ENCODE peak calls at places on chromosomes 4 and X, in nine cellular contexts. J is LNCaP clone FGC, X is left ventricle myocardium inferior, L is AG04450, P is fibroblast of mammary gland, K is bronchial epithelial cell, A is transverse colon, Y is upper lobe of right lung, B is endodermal cell. C is an unnamed sample.
A peak's percentile ranks its signal among the peaks of the same experiment; 100 is the strongest.

GRCh38 chr4:40194602-40195161 is 2.1 kb upstream of the RHOH start:
- DNase-seq in J (no peak), X (no peak), L (peak; percentile 16), P (no peak), K (no peak), A (peak; percentile 46), Y (no peak), B (no peak), C (no peak)

GRCh38 chr4:68718447-68719074 is 48.1 kb upstream of the UGT2B15 start:
- DNase-seq in J (no peak), X (no peak), L (no peak), P (no peak), K (no peak), A (no peak), Y (no peak), B (no peak), C (no peak)

GRCh38 chr4:11632488-11632887 is 203.8 kb upstream of the HS3ST1 start:
- DNase-seq in J (no peak), X (no peak), L (no peak), P (peak; percentile 19), K (peak; percentile 99), A (no peak), Y (no peak), B (no peak), C (peak; percentile 66)

GRCh38 chr4:185305979-185306442 is 89.7 kb downstream of the LRP2BP start:
- DNase-seq in J (no peak), X (no peak), L (peak; percentile 76), P (peak; percentile 93), K (peak; percentile 98), A (no peak), Y (no peak), B (peak; percentile 72), C (peak; percentile 41)

GRCh38 chrX:30653415-30654131 is at the start of gene GK:
- DNase-seq in J (no peak), X (peak; percentile 15), L (no peak), P (no peak), K (no peak), A (peak; percentile 19), Y (no peak), B (peak; percentile 54), C (peak; percentile 36)

GRCh38 chr4:173527103-173527876 is 2.7 kb downstream of the HAND2 start:
- DNase-seq in J (no peak), X (no peak), L (no peak), P (peak; percentile 62), K (no peak), A (no peak), Y (no peak), B (peak; percentile 92), C (no peak)

GRCh38 chr4:185379326-185380295 is 16.1 kb downstream of the LRP2BP start:
- DNase-seq in J (no peak), X (no peak), L (no peak), P (no peak), K (no peak), A (no peak), Y (no peak), B (no peak), C (no peak)

GRCh38 chrX:19549838-19550237 is 34.5 kb upstream of the MAP3K15 start:
- DNase-seq in J (no peak), X (no peak), L (no peak), P (no peak), K (no peak), A (no peak), Y (no peak), B (no peak), C (no peak)

GRCh38 chrX:117996408-117996807 is 120.2 kb downstream of the KLHL13 start:
- DNase-seq in J (no peak), X (no peak), L (no peak), P (no peak), K (peak; percentile 82), A (no peak), Y (no peak), B (no peak), C (no peak)

GRCh38 chr4:88811904-88812303 is 114.3 kb upstream of the NAP1L5 start:
- DNase-seq in J (no peak), X (no peak), L (no peak), P (no peak), K (no peak), A (no peak), Y (no peak), B (no peak), C (no peak)

GRCh38 chrX:137547291-137547690 is 18.6 kb upstream of the ZIC3 start:
- DNase-seq in J (no peak), X (no peak), L (no peak), P (no peak), K (no peak), A (no peak), Y (no peak), B (peak; percentile 70), C (no peak)

GRCh38 chr4:154120690-154121089 is 331.8 kb upstream of the SFRP2 start:
- DNase-seq in J (no peak), X (no peak), L (no peak), P (no peak), K (no peak), A (no peak), Y (no peak), B (no peak), C (no peak)

GRCh38 chr4:154124539-154125255 is 335.8 kb upstream of the SFRP2 start:
- DNase-seq in J (no peak), X (no peak), L (no peak), P (peak; percentile 95), K (peak; percentile 85), A (no peak), Y (no peak), B (no peak), C (no peak)

GRCh38 chr4:154120277-154120676 is 331.4 kb upstream of the SFRP2 start:
- DNase-seq in J (no peak), X (no peak), L (no peak), P (no peak), K (no peak), A (no peak), Y (no peak), B (no peak), C (no peak)

GRCh38 chr4:154123897-154124296 is 335.0 kb upstream of the SFRP2 start:
- DNase-seq in J (no peak), X (no peak), L (no peak), P (no peak), K (no peak), A (no peak), Y (no peak), B (no peak), C (no peak)

DNA sequence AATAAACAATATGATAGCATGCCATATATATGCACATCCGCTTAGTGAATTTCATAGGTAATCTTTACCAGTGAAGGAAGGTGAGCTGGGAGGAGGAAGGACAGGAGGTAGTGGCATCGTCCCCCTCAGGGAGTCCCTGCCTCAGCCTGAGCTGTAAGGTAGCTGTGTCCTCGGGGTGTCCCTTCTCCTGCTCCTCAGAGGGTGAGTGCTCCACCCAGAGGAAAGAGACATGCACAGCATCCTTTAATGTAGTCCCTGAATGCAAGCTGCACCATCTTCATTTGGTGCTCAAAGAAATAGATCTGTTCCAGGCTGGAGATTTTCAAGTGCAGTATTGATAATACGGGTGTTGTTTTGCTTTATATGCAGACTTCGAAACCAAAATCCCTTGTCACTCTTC is 330.4 kb upstream of the SFRP2 start:
- DNase-seq in J (no peak), X (no peak), L (no peak), P (peak; percentile 36), K (no peak), A (no peak), Y (no peak), B (peak; percentile 58), C (peak; percentile 7)
- TF ChIP-seq CTCF in J (peak; percentile 22), X (no peak), L (no peak), P (peak; percentile 49), K (no peak), A (no peak), Y (no peak), B (peak; percentile 56), C (no peak)

DNA sequence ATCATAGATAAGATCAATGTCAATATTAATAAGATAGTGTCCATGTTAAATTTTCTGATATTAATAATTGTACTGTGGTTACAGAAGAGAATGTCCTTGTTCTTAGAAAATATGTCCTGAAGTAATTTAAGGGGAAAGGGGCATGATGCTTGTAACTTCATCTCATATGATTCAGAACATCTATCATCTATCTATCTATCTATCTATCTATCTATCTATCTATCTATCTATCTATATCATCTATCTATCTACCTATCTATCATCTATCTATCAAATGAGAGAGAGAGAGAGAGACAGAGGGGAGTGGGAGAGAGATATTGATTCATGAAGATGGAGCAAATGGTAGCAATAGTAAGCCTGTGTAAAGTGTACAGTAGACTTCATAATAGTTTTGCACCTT is 124.8 kb upstream of the FAT1 start:
- DNase-seq in J (no peak), X (no peak), L (no peak), P (no peak), K (no peak), A (no peak), Y (no peak), B (no peak), C (no peak)
- TF ChIP-seq CTCF in J (no peak), X (no peak), L (no peak), P (no peak), K (no peak), A (no peak), Y (no peak), B (no peak), C (no peak)

DNA sequence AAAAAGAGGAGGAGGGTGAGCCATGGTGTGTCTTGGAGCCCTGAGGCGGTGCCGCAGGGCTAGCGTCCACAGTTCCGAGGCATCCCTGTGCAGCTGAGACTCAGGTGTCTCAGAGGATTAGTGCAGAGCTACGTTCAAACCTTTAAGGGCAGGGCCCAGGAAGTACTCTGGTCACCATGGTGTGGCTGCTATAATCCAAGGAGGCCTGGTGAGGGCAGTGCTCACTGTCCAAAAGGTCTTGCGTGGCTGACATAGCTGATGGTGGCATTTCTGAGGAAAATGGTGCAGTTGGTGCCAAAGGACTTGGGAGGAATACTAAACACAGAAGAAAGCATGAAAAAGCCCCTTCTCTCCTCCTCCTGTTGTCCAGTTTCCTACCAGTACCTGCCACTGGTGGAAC is 146.9 kb downstream of the DCHS2 start:
- DNase-seq in J (no peak), X (no peak), L (no peak), P (no peak), K (no peak), A (no peak), Y (no peak), B (peak; percentile 81), C (no peak)
- TF ChIP-seq CTCF in J (no peak), X (no peak), L (no peak), P (no peak), K (no peak), A (no peak), Y (no peak), B (peak; percentile 69), C (no peak)

DNA sequence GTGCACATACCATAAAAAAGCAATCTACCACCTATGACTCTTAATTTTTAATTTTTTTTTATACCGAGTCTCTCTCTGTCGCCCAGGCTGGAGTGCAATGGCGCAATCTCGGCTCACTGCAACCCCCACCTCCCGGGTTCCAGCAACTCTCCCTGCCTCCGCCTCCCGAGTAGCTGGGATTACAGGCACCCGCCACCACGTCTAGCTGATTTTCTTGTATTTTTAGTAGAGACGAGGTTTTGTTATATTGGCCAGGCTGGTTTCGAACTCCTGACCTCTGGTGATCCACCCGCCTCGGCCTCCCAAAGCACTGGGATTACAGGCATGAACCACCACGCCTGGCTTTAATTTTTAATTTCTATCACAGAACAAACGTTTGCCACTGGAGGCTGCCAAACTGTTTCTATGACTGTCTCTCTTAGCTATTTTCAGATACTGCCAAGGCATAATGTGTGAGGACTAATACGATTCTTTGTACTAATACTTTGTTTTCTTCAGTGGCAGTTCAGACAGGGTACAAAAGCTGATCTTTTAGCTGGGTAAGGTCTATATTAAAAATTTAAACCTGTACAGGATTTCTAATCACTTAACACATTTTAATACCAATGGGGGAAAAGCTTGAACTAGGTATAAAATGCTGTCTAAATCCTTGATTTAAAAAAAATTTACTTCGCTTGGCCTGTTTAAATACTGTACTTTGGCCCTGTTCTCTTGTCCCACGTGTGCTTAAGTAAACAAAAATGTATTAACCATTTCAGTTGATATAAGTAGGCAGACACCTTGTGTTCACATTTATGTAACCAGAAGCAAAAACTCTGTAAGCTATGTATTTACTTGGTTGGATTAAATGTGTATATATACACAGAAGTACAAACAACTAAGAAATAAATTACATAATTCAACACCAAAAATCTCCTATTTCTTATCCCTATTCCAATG is 2.3 kb downstream of the PGRMC2 start:
- DNase-seq in J (peak; percentile 54), X (no peak), L (no peak), P (peak; percentile 79), K (no peak), A (peak; percentile 16), Y (no peak), B (no peak), C (no peak)
- TF ChIP-seq CTCF in J (no peak), X (no peak), L (no peak), P (no peak), K (no peak), A (no peak), Y (no peak), B (no peak), C (no peak)